ENCODE peak calls at places on chromosomes 5 and 9, in four cellular contexts. One of them, this sample, is unnamed.

GRCh38 chr5:15354011-15354410 is 146.0 kb upstream of the FBXL7 start:
- DNase-seq in ovary: no peak
- DNase-seq in heart left ventricle: no peak
- DNase-seq in A549: no peak
- DNase-seq in this sample: no peak

GRCh38 chr9:109699019-109699418 is 81.0 kb upstream of the PALM2AKAP2 start:
- DNase-seq in ovary: no peak
- DNase-seq in heart left ventricle: no peak
- DNase-seq in A549: no peak
- DNase-seq in this sample: no peak

GRCh38 chr5:6202615-6203365 is 175.6 kb downstream of the MED10 start:
- DNase-seq in ovary: no peak
- DNase-seq in heart left ventricle: no peak
- DNase-seq in A549: peak
- DNase-seq in this sample: no peak

GRCh38 chr5:137492321-137492720 is 6.8 kb downstream of the SPOCK1 start:
- DNase-seq in ovary: no peak
- DNase-seq in heart left ventricle: no peak
- DNase-seq in A549: no peak
- DNase-seq in this sample: no peak

GRCh38 chr5:80967500-80968181 is 7.5 kb downstream of the RASGRF2 start:
- DNase-seq in ovary: peak
- DNase-seq in heart left ventricle: peak
- DNase-seq in A549: peak
- DNase-seq in this sample: no peak

GRCh38 chr9:35835216-35835604 is 6.2 kb downstream of the TMEM8B start:
- DNase-seq in ovary: no peak
- DNase-seq in heart left ventricle: no peak
- DNase-seq in A549: no peak
- DNase-seq in this sample: no peak

GRCh38 chr9:88143944-88144343 is 5.7 kb upstream of the SPATA31C2 start:
- DNase-seq in ovary: no peak
- DNase-seq in heart left ventricle: no peak
- DNase-seq in A549: no peak
- DNase-seq in this sample: no peak

GRCh38 chr9:88220652-88221051 is 82.4 kb upstream of the SPATA31C2 start:
- DNase-seq in ovary: no peak
- DNase-seq in heart left ventricle: no peak
- DNase-seq in A549: no peak
- DNase-seq in this sample: no peak

GRCh38 chr9:27356446-27356845 is 59.5 kb upstream of the EQTN start:
- DNase-seq in ovary: no peak
- DNase-seq in heart left ventricle: no peak
- DNase-seq in A549: no peak
- DNase-seq in this sample: no peak

GRCh38 chr5:54655266-54655665 is 137.7 kb downstream of the SNX18 start:
- DNase-seq in ovary: no peak
- DNase-seq in heart left ventricle: no peak
- DNase-seq in A549: no peak
- DNase-seq in this sample: no peak

GRCh38 chr5:135317286-135317685 is 81.7 kb downstream of the MACROH2A1 start:
- DNase-seq in ovary: no peak
- DNase-seq in heart left ventricle: no peak
- DNase-seq in A549: no peak
- DNase-seq in this sample: no peak

GRCh38 chr5:83145882-83146331 is 68.6 kb downstream of the XRCC4 start:
- DNase-seq in ovary: no peak
- DNase-seq in heart left ventricle: no peak
- DNase-seq in A549: no peak
- DNase-seq in this sample: no peak

GRCh38 chr9:114492991-114493390 is 12.3 kb downstream of the WHRN start:
- DNase-seq in ovary: no peak
- DNase-seq in heart left ventricle: no peak
- DNase-seq in A549: no peak
- DNase-seq in this sample: no peak

GRCh38 chr9:135670721-135671590 is 7.8 kb downstream of the LCN9 start:
- DNase-seq in ovary: peak
- DNase-seq in heart left ventricle: no peak
- DNase-seq in A549: no peak
- DNase-seq in this sample: no peak

GRCh38 chr5:109580225-109580624 is 109.5 kb upstream of the MAN2A1 start:
- DNase-seq in ovary: no peak
- DNase-seq in heart left ventricle: no peak
- DNase-seq in A549: no peak
- DNase-seq in this sample: no peak

GRCh38 chr9:2181794-2182193 is 166.6 kb downstream of the SMARCA2 start:
- DNase-seq in ovary: no peak
- DNase-seq in heart left ventricle: no peak
- DNase-seq in A549: no peak
- DNase-seq in this sample: no peak

GRCh38 chr5:16936150-16937022 is at the start of gene MYO10:
- DNase-seq in ovary: peak
- DNase-seq in heart left ventricle: peak
- DNase-seq in A549: peak
- DNase-seq in this sample: no peak

GRCh38 chr5:34676409-34676808 is 20.3 kb downstream of the RAI14 start:
- DNase-seq in ovary: no peak
- DNase-seq in heart left ventricle: no peak
- DNase-seq in A549: no peak
- DNase-seq in this sample: no peak

DNA sequence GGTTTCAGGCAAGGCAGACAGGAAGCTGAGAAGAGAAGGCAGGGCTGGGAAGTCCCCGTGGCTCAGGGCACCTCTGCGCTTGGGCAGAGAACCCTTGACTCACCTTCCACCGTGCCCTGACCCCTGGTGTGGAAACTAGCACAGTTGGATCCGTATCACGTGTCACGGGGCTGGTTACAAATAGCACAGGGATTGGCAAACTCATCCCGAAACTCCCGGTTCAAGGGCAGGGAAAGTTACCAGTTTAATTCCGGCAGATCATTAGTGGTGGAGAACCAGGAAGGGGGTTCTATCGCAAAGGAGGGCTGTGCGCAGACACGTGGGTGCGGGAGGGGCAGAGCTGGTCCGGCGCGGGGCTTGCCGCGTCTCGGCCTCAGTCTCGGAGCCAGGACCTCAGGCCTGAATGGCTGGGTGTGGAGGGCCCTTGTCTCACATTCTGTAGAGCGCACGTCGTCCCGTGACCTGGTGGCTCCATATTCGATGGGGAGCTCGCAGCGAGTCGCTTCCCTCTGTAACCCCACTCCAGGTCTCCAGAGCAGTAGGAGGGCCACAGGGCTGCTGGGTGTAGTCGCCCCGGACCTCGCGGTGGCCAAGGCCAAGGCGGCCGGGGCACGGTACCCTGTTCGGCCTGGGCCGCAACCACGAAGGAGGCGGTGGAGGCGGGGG is 750 bp upstream of the TMEM171 start:
- DNase-seq in ovary: no peak
- DNase-seq in heart left ventricle: no peak
- DNase-seq in A549: no peak
- DNase-seq in this sample: no peak
- TF ChIP-seq POLR2A in ovary: no peak
- TF ChIP-seq POLR2A in heart left ventricle: no peak
- TF ChIP-seq POLR2A in A549: no peak
- TF ChIP-seq POLR2A in this sample: no peak

GRCh38 chr5:143340891-143341685 is 62.4 kb downstream of the NR3C1 start:
- DNase-seq in ovary: no peak
- DNase-seq in heart left ventricle: no peak
- DNase-seq in A549: no peak
- DNase-seq in this sample: no peak
- H3K27ac ChIP-seq in ovary: no peak
- H3K27ac ChIP-seq in heart left ventricle: peak
- H3K27ac ChIP-seq in A549: peak
- H3K27ac ChIP-seq in this sample: peak

DNA sequence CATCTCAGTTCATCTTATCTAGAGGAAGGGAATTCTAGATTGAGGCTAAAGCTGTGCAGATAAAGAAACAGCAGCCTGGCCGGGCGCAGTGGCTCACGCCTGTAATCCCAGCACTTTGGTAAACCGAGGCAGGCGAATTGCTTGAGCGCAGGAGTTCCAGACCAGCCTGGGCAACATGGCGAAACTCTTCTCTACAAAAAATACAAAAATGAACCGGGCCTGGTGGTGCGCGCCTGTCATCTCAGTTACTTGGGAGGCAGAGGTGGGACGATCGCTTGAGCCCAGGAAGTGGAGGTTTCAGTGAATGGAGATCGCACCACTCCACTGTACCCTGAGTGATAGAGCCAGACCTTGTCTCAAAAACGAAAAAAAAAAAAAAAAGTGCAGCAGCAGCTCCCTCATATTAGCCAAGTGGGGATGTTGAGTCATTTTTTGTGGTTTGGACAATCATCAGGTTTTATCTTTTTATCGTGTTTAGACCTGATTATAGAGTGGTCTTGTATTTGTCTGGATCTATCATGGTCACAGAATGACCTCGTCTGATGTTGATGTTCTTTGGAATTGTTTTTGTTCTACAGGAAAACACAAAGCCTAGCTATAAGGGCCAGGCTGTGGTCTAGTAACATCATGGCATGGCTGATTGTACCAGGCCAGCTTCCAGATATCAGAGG is 1.5 kb upstream of the FBXW11 start:
- DNase-seq in ovary: peak
- DNase-seq in heart left ventricle: no peak
- DNase-seq in A549: no peak
- DNase-seq in this sample: no peak
- H3K4me3 ChIP-seq in ovary: peak
- H3K4me3 ChIP-seq in heart left ventricle: peak
- H3K4me3 ChIP-seq in A549: peak
- H3K4me3 ChIP-seq in this sample: peak

DNA sequence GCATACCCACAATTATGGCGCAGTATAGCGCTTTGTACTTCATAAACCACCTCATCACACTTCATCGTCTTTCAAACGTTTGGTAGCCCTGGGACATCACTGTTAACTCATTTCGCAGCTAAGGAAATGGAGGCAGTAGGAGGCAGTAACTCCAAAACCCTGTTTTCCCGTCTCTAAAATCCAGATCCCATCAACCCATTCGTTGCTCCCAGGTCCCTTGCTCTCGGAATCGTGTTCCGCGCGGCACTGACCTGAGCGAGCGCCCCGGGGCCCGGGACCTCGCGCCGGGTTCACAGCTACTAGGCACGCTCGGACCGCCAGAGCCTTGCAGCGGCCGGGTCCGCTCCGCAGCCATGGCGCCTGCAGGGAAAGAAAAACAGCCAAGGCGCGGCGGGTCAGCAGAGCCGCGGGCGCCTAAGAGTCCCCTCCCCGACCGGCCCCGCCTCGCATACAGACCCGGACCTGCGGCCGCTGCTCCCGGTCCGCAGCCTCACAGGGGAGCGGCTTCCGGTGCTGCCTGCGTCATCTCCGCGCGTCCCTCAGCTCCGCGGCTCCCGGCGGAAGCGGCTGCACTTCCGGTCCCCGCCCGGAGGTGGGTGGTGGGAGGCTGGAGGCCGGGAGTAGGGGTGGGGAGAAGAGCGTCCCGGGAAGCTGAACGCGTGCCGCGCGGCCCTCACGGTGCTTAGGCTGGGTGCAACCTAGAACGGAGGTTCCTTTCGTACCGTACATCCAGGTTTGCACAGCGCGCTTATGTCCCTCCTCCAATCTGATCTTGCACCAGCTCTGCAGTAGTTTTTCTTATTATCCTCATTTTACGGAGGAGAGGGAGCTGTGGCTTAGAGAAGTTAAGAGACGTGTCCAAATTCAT is at the start of gene FBXW2:
- DNase-seq in ovary: peak
- DNase-seq in heart left ventricle: peak
- DNase-seq in A549: peak
- DNase-seq in this sample: peak
- TF ChIP-seq POLR2A in ovary: peak
- TF ChIP-seq POLR2A in heart left ventricle: peak
- TF ChIP-seq POLR2A in A549: peak
- TF ChIP-seq POLR2A in this sample: peak

DNA sequence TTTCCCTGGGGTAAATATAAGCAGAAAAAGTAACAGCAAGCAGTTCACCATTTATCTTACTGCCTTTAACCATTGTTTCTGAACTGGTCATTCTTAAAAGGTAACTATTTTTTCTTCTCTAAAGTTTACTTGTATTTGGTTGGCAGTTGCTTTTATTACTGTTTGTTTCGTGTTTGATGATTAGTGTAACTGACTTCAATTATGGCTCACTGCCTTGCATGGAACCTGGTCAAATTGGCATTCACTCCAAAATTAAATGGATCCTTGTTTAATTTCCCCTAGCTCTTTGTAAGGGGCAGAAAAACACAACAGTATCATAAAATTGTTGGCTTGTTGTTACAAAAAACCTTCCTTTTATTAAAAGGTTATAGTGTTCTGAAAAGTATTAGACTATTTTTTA is 1723.9 kb upstream of the CDH6 start:
- DNase-seq in ovary: no peak
- DNase-seq in heart left ventricle: no peak
- DNase-seq in A549: no peak
- DNase-seq in this sample: no peak
- H3K27ac ChIP-seq in ovary: no peak
- H3K27ac ChIP-seq in heart left ventricle: no peak
- H3K27ac ChIP-seq in A549: no peak
- H3K27ac ChIP-seq in this sample: no peak

GRCh38 chr9:126618200-126618589 is 4.5 kb downstream of the LMX1B start:
- DNase-seq in ovary: no peak
- DNase-seq in heart left ventricle: no peak
- DNase-seq in A549: no peak
- DNase-seq in this sample: no peak

GRCh38 chr9:126620478-126620877 is 6.8 kb downstream of the LMX1B start:
- DNase-seq in ovary: no peak
- DNase-seq in heart left ventricle: no peak
- DNase-seq in A549: no peak
- DNase-seq in this sample: no peak

GRCh38 chr9:126618590-126619335 is 5.0 kb downstream of the LMX1B start:
- DNase-seq in ovary: no peak
- DNase-seq in heart left ventricle: no peak
- DNase-seq in A549: no peak
- DNase-seq in this sample: no peak

GRCh38 chr9:126617740-126618133 is 4.0 kb downstream of the LMX1B start:
- DNase-seq in ovary: no peak
- DNase-seq in heart left ventricle: no peak
- DNase-seq in A549: no peak
- DNase-seq in this sample: no peak

DNA sequence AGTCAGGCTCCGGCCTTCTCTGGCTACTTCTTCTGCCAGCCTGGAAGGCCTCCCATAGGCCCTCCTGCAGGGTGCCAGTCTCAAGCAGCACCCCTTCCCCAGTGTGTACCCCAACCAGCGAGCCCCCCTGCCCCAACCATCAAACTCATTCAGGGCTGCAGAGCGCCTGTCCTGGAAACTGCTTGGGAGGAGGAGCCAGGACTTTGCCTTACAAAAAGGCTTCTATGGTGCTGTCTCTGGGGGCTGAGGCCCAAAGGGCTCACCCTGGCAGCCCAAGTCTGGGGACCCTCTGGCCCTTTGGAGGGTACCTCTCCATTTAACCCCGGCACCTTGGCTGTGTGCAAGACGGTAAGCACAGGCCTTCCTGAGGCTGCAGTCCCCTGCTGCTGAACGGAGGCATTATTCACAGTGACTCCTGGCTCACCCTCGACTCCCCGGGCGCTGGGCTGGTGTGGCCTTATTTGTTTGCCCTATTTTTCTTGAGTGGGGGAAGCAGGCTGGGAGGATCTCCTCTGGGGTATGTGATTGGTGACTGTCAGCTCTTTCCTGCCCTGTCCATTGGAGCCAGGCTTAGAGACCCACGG is 5.7 kb downstream of the LMX1B start:
- DNase-seq in ovary: no peak
- DNase-seq in heart left ventricle: no peak
- DNase-seq in A549: no peak
- DNase-seq in this sample: no peak
- H3K4me3 ChIP-seq in ovary: no peak
- H3K4me3 ChIP-seq in heart left ventricle: no peak
- H3K4me3 ChIP-seq in A549: no peak
- H3K4me3 ChIP-seq in this sample: no peak

GRCh38 chr9:127494304-127494702 is 43.0 kb downstream of the LRSAM1 start:
- DNase-seq in ovary: no peak
- DNase-seq in heart left ventricle: no peak
- DNase-seq in A549: no peak
- DNase-seq in this sample: no peak
- TF ChIP-seq POLR2A in ovary: no peak
- TF ChIP-seq POLR2A in heart left ventricle: no peak
- TF ChIP-seq POLR2A in A549: no peak
- TF ChIP-seq POLR2A in this sample: no peak